ENCODE peak calls at places on chromosomes 12 and 14, in four cellular contexts. One of them, this sample, is unnamed.

GRCh38 chr14:71931492-71932228 is 569 bp upstream of the RGS6 start:
- DNase-seq in body of pancreas: no peak
- DNase-seq in IMR-90: no peak
- DNase-seq in esophagus squamous epithelium: no peak
- DNase-seq in this sample: peak; percentile 50

GRCh38 chr14:105283028-105283427 is 17.8 kb downstream of the BRF1 start:
- DNase-seq in body of pancreas: no peak
- DNase-seq in IMR-90: no peak
- DNase-seq in esophagus squamous epithelium: no peak
- DNase-seq in this sample: no peak

GRCh38 chr12:128524439-128524838 is 257.5 kb downstream of the TMEM132C start:
- DNase-seq in body of pancreas: no peak
- DNase-seq in IMR-90: no peak
- DNase-seq in esophagus squamous epithelium: no peak
- DNase-seq in this sample: no peak

GRCh38 chr12:100956311-100956852 is 161.8 kb downstream of the ANO4 start:
- DNase-seq in body of pancreas: no peak
- DNase-seq in IMR-90: peak; percentile 6
- DNase-seq in esophagus squamous epithelium: no peak
- DNase-seq in this sample: no peak

GRCh38 chr12:66903782-66904396 is 225.0 kb upstream of the GRIP1 start:
- DNase-seq in body of pancreas: no peak
- DNase-seq in IMR-90: no peak
- DNase-seq in esophagus squamous epithelium: no peak
- DNase-seq in this sample: no peak

GRCh38 chr12:88544991-88545684 is 35.1 kb downstream of the KITLG start:
- DNase-seq in body of pancreas: no peak
- DNase-seq in IMR-90: peak; percentile 67
- DNase-seq in esophagus squamous epithelium: no peak
- DNase-seq in this sample: no peak

GRCh38 chr14:38138581-38139138 is 69.0 kb upstream of the SSTR1 start:
- DNase-seq in body of pancreas: no peak
- DNase-seq in IMR-90: peak; percentile 68
- DNase-seq in esophagus squamous epithelium: no peak
- DNase-seq in this sample: no peak

GRCh38 chr14:96206461-96206860 is 1.8 kb downstream of the BDKRB2 start:
- DNase-seq in body of pancreas: peak; percentile 57
- DNase-seq in IMR-90: no peak
- DNase-seq in esophagus squamous epithelium: no peak
- DNase-seq in this sample: no peak

GRCh38 chr12:110330544-110330943 is 49.5 kb downstream of the ATP2A2 start:
- DNase-seq in body of pancreas: no peak
- DNase-seq in IMR-90: peak; percentile 48
- DNase-seq in esophagus squamous epithelium: no peak
- DNase-seq in this sample: no peak

GRCh38 chr14:102544745-102545460 is 35.3 kb upstream of the ANKRD9 start:
- DNase-seq in body of pancreas: no peak
- DNase-seq in IMR-90: no peak
- DNase-seq in esophagus squamous epithelium: no peak
- DNase-seq in this sample: peak; percentile 62

GRCh38 chr12:93876360-93876759 is 199.2 kb downstream of the CRADD start:
- DNase-seq in body of pancreas: no peak
- DNase-seq in IMR-90: no peak
- DNase-seq in esophagus squamous epithelium: no peak
- DNase-seq in this sample: no peak
- H3K9me3 ChIP-seq in body of pancreas: no peaks in the 10 kb centered on the region
- H3K9me3 ChIP-seq in IMR-90: peaks cover 8% of the 10 kb centered on the region
- H3K9me3 ChIP-seq in esophagus squamous epithelium: peaks cover 21% of the 10 kb centered on the region
- H3K9me3 ChIP-seq in this sample: peaks cover 40% of the 10 kb centered on the region

DNA sequence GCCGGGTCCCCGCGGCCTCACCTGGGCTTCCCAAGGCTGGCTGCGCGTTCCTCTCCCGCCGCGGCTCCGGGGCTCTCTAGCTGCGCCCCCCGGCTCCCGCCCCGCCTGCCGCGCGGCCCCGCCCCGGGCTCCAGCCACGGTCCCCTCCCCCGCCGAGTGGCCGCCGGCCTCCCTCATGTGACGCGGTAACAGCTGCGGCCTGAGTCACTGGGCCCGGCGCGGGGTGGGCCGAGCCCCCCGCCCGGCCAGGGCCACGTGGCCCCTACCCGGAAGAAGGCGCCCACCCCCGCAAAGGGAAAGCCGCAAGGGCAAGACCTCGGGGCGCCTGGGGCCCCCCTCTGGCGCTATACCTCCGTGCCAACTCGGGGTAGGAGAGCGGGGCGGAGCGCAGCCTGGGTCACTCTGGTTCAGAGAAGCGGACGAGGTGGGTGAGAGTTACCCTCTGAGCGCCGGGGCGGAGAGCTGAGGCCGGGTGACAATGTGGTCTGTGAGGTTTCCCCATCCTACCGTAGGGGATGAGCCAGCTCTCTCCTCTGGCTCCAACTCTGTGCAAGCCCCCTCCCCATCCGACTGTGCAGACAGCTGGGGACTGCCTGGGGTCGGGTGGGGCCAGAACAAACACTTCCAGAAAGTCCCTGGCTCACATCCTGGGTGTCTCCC is at the start of gene CD63:
- DNase-seq in body of pancreas: peak; percentile 87
- DNase-seq in IMR-90: peak; percentile 88
- DNase-seq in esophagus squamous epithelium: peak; percentile 68
- DNase-seq in this sample: peak; percentile 94
- H3K9me3 ChIP-seq in body of pancreas: no peaks in the 10 kb centered on the region
- H3K9me3 ChIP-seq in IMR-90: no peaks in the 10 kb centered on the region
- H3K9me3 ChIP-seq in esophagus squamous epithelium: no peaks in the 10 kb centered on the region
- H3K9me3 ChIP-seq in this sample: no peaks in the 10 kb centered on the region

DNA sequence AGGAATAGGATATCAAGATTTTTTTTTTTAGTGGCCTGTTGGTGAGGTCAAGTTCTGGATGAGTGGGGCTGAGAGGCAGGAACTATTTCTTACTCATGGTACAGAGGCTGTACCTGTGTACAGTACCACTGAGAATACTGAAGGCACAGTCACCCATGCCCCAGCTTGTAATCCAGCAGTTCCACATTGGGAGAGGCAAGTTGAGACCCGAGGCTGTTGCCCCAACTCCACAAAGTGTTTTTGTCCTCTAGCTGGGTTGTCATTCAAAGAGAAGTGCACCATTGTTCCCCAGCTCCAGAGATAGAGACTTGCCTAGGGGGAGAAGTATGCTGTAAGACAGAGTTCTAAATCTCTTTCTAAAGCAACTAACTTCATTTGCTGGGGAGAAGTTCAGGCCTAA is 38.7 kb downstream of the ARID2 start:
- DNase-seq in body of pancreas: no peak
- DNase-seq in IMR-90: no peak
- DNase-seq in esophagus squamous epithelium: no peak
- DNase-seq in this sample: no peak
- H3K9me3 ChIP-seq in body of pancreas: no peaks in the 10 kb centered on the region
- H3K9me3 ChIP-seq in IMR-90: peaks cover 2% of the 10 kb centered on the region
- H3K9me3 ChIP-seq in esophagus squamous epithelium: no peaks in the 10 kb centered on the region
- H3K9me3 ChIP-seq in this sample: no peaks in the 10 kb centered on the region

GRCh38 chr14:40784860-40785259 is 821.8 kb upstream of the LRFN5 start:
- DNase-seq in body of pancreas: no peak
- DNase-seq in IMR-90: no peak
- DNase-seq in esophagus squamous epithelium: no peak
- DNase-seq in this sample: no peak
- H3K9me3 ChIP-seq in body of pancreas: no peaks in the 10 kb centered on the region
- H3K9me3 ChIP-seq in IMR-90: peaks cover 5% of the 10 kb centered on the region
- H3K9me3 ChIP-seq in esophagus squamous epithelium: no peaks in the 10 kb centered on the region
- H3K9me3 ChIP-seq in this sample: no peaks in the 10 kb centered on the region

GRCh38 chr14:32510815-32511214 is 181.7 kb downstream of the AKAP6 start:
- DNase-seq in body of pancreas: no peak
- DNase-seq in IMR-90: no peak
- DNase-seq in esophagus squamous epithelium: no peak
- DNase-seq in this sample: no peak

GRCh38 chr14:32514236-32514635 is 185.1 kb downstream of the AKAP6 start:
- DNase-seq in body of pancreas: no peak
- DNase-seq in IMR-90: peak; percentile 4
- DNase-seq in esophagus squamous epithelium: no peak
- DNase-seq in this sample: no peak

GRCh38 chr14:32512348-32512747 is 183.2 kb downstream of the AKAP6 start:
- DNase-seq in body of pancreas: no peak
- DNase-seq in IMR-90: no peak
- DNase-seq in esophagus squamous epithelium: no peak
- DNase-seq in this sample: no peak

GRCh38 chr14:32513571-32514009 is 184.5 kb downstream of the AKAP6 start:
- DNase-seq in body of pancreas: no peak
- DNase-seq in IMR-90: peak; percentile 15
- DNase-seq in esophagus squamous epithelium: no peak
- DNase-seq in this sample: no peak

DNA sequence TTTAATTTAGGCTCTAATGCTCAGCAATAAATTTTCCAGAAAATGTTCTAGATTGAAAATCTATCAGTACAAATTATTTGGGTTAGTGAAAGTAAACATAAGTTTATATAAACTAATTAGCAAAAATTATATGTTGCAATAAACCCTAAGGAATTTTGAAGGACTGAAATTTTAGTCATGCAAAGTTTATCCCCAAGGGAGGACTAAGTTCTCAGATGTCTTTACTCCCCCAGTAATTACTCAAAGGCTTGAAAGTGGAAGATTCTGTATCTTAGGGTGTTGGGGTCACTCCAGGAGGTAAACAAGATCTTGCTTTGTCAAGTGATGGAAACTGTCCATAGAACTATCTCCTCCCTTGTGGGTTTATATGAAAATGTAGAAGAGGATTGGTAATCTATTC is 183.7 kb downstream of the AKAP6 start:
- DNase-seq in body of pancreas: no peak
- DNase-seq in IMR-90: no peak
- DNase-seq in esophagus squamous epithelium: no peak
- DNase-seq in this sample: no peak
- H3K9me3 ChIP-seq in body of pancreas: no peaks in the 10 kb centered on the region
- H3K9me3 ChIP-seq in IMR-90: no peaks in the 10 kb centered on the region
- H3K9me3 ChIP-seq in esophagus squamous epithelium: no peaks in the 10 kb centered on the region
- H3K9me3 ChIP-seq in this sample: no peaks in the 10 kb centered on the region

GRCh38 chr12:60935981-60936761 is 1324.0 kb upstream of the USP15 start:
- DNase-seq in body of pancreas: no peak
- DNase-seq in IMR-90: no peak
- DNase-seq in esophagus squamous epithelium: no peak
- DNase-seq in this sample: no peak
- H3K9me3 ChIP-seq in body of pancreas: no peaks in the 10 kb centered on the region
- H3K9me3 ChIP-seq in IMR-90: peaks cover 3% of the 10 kb centered on the region
- H3K9me3 ChIP-seq in esophagus squamous epithelium: no peaks in the 10 kb centered on the region
- H3K9me3 ChIP-seq in this sample: peaks cover 21% of the 10 kb centered on the region

GRCh38 chr14:25848601-25849000 is 749.2 kb downstream of the NOVA1 start:
- DNase-seq in body of pancreas: no peak
- DNase-seq in IMR-90: no peak
- DNase-seq in esophagus squamous epithelium: no peak
- DNase-seq in this sample: no peak
- H3K9me3 ChIP-seq in body of pancreas: no peaks in the 10 kb centered on the region
- H3K9me3 ChIP-seq in IMR-90: peaks cover 11% of the 10 kb centered on the region
- H3K9me3 ChIP-seq in esophagus squamous epithelium: no peaks in the 10 kb centered on the region
- H3K9me3 ChIP-seq in this sample: no peaks in the 10 kb centered on the region

GRCh38 chr14:104254735-104255400 is 116.5 kb downstream of the KIF26A start:
- DNase-seq in body of pancreas: no peak
- DNase-seq in IMR-90: no peak
- DNase-seq in esophagus squamous epithelium: no peak
- DNase-seq in this sample: no peak

GRCh38 chr14:104256025-104256424 is 117.6 kb downstream of the KIF26A start:
- DNase-seq in body of pancreas: no peak
- DNase-seq in IMR-90: no peak
- DNase-seq in esophagus squamous epithelium: no peak
- DNase-seq in this sample: no peak

GRCh38 chr14:104253901-104254353 is 115.5 kb downstream of the KIF26A start:
- DNase-seq in body of pancreas: no peak
- DNase-seq in IMR-90: no peak
- DNase-seq in esophagus squamous epithelium: no peak
- DNase-seq in this sample: no peak

GRCh38 chr14:104252256-104253215 is 114.1 kb downstream of the KIF26A start:
- DNase-seq in body of pancreas: no peak
- DNase-seq in IMR-90: no peak
- DNase-seq in esophagus squamous epithelium: no peak
- DNase-seq in this sample: no peak

DNA sequence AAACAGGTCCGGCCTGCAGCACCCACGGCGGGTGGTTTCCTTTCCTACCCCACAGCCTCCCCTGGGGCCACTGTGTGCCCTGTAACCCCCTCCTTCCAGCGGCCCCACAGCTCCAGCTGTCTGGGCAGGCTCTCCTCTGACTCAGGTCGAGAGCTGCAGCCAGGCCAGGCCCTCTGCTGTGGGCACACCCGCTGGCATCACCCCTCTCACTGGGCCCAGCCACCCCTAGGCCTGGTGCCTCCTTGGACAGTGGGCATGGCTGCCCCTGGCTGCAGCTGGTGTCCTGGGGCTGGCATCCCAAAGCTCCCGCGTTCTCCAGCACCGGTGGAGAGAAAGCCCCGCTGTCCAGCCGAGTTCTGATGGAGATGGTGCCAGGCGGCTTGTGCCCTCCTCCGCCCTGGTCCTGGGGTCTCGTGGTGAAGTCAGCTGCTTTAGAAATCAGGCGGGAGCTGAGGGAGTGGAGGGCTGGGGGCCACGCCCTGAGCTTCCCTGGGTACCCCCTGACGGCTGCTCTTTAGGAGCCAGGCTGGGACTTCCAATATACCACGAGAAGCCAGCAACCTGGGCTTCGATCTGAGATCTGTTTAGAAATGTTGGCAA is 114.9 kb downstream of the KIF26A start:
- DNase-seq in body of pancreas: no peak
- DNase-seq in IMR-90: no peak
- DNase-seq in esophagus squamous epithelium: no peak
- DNase-seq in this sample: peak; percentile 39
- H3K9me3 ChIP-seq in body of pancreas: no peaks in the 10 kb centered on the region
- H3K9me3 ChIP-seq in IMR-90: peaks cover 52% of the 10 kb centered on the region
- H3K9me3 ChIP-seq in esophagus squamous epithelium: no peaks in the 10 kb centered on the region
- H3K9me3 ChIP-seq in this sample: no peaks in the 10 kb centered on the region

GRCh38 chr12:34599530-34600513 is 577.5 kb downstream of the ALG10 start:
- DNase-seq in body of pancreas: no peak
- DNase-seq in IMR-90: no peak
- DNase-seq in esophagus squamous epithelium: no peak
- DNase-seq in this sample: no peak

GRCh38 chr12:34600592-34601462 is 578.5 kb downstream of the ALG10 start:
- DNase-seq in body of pancreas: no peak
- DNase-seq in IMR-90: no peak
- DNase-seq in esophagus squamous epithelium: no peak
- DNase-seq in this sample: peak; percentile 15

GRCh38 chr12:34602213-34602940 is 580.1 kb downstream of the ALG10 start:
- DNase-seq in body of pancreas: no peak
- DNase-seq in IMR-90: no peak
- DNase-seq in esophagus squamous epithelium: no peak
- DNase-seq in this sample: peak; percentile 12

GRCh38 chr12:34603382-34604035 is 581.2 kb downstream of the ALG10 start:
- DNase-seq in body of pancreas: no peak
- DNase-seq in IMR-90: no peak
- DNase-seq in esophagus squamous epithelium: no peak
- DNase-seq in this sample: no peak

DNA sequence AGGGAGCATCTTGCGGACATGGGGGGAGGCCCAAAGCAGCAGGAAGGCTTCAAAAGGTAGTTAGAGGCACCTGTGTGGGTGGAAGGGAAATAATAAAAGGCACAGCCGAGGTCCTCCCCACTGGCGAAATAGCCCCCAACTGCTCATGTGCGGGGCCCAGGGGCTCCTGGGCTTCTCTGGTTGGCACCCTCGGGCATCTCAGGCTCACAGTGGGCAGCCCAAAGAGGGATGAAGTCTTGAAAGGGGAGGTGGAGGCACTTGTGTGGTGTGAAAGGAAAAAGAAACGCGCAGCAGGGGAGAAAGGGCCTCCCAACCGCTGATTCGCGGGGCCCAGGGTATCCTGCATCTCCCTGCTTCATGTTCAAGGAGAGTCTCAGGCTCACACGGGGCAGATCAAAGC is 579.4 kb downstream of the ALG10 start:
- DNase-seq in body of pancreas: no peak
- DNase-seq in IMR-90: no peak
- DNase-seq in esophagus squamous epithelium: no peak
- DNase-seq in this sample: peak; percentile 9
- H3K9me3 ChIP-seq in body of pancreas: peaks cover 89% of the 10 kb centered on the region
- H3K9me3 ChIP-seq in IMR-90: peaks cover 68% of the 10 kb centered on the region
- H3K9me3 ChIP-seq in esophagus squamous epithelium: peaks cover 91% of the 10 kb centered on the region
- H3K9me3 ChIP-seq in this sample: peaks cover 42% of the 10 kb centered on the region

This sample was measured in lower lobe of right lung.